ENCODE peak calls at places on chromosomes 13 and 19, in seven cellular contexts. W, C, J, O, B, Y and G are unnamed samples. For H3K9me3, the result is how much of the 10 kb centered on the place peaks cover.

GRCh38 chr13:34611678-34612077 is 330.4 kb upstream of the NBEA start:
- DNase-seq in O (peak), W (no peak), C (no peak), Y (no peak), B (no peak), J (no peak), G (peak)

GRCh38 chr13:113393572-113394503 is 29.9 kb upstream of the GRTP1 start:
- DNase-seq in J (peak), B (peak), C (peak), Y (peak), O (peak), W (peak), G (peak)

GRCh38 chr13:106587787-106588186 is 19.9 kb upstream of the ARGLU1 start:
- DNase-seq in O (no peak), W (no peak), J (no peak), C (no peak), Y (no peak), B (no peak), G (no peak)

GRCh38 chr13:37706041-37706440 is 107.5 kb upstream of the POSTN start:
- DNase-seq in O (no peak), C (no peak), B (no peak), Y (no peak), W (no peak), J (no peak), G (no peak)

GRCh38 chr13:36880961-36881360 is 39.1 kb downstream of the SMAD9 start:
- DNase-seq in B (no peak), O (no peak), Y (no peak), J (no peak), C (no peak), W (no peak), G (no peak)

GRCh38 chr19:9041023-9041422 is 30.8 kb upstream of the MUC16 start:
- DNase-seq in Y (no peak), J (no peak), B (no peak), C (no peak), O (no peak), W (no peak), G (no peak)

GRCh38 chr19:28394705-28395104 is 818.2 kb downstream of the UQCRFS1 start:
- DNase-seq in W (no peak), O (no peak), B (no peak), Y (no peak), C (no peak), J (no peak), G (no peak)

GRCh38 chr19:43555185-43555770 is 20.0 kb downstream of the XRCC1 start:
- DNase-seq in C (peak), Y (peak), W (no peak), O (peak), J (peak), B (peak), G (peak)

GRCh38 chr13:44303681-44304432 is 69.8 kb upstream of the SERP2 start:
- DNase-seq in O (peak), Y (no peak), J (no peak), W (no peak), B (no peak), C (no peak), G (no peak)

GRCh38 chr19:31548941-31549340 is 199.7 kb upstream of the TSHZ3 start:
- DNase-seq in B (no peak), C (no peak), O (peak), W (no peak), Y (no peak), J (no peak), G (no peak)

GRCh38 chr13:110541526-110541920 is 20.0 kb downstream of the RAB20 start:
- DNase-seq in W (no peak), B (no peak), Y (no peak), O (peak), J (no peak), C (no peak), G (no peak)

GRCh38 chr13:108572782-108573211 is 56.6 kb upstream of the MYO16 start:
- DNase-seq in B (no peak), W (no peak), C (no peak), O (no peak), J (no peak), Y (no peak), G (no peak)

GRCh38 chr13:43682698-43683097 is 104.1 kb downstream of the ENOX1 start:
- DNase-seq in W (no peak), Y (no peak), J (no peak), B (no peak), O (no peak), C (no peak), G (no peak)

GRCh38 chr19:38696733-38697055 is 47.6 kb downstream of the CAPN12 start:
- DNase-seq in J (no peak), C (no peak), Y (no peak), O (no peak), B (no peak), W (no peak), G (no peak)

GRCh38 chr19:461664-462551 is 1.1 kb upstream of the SHC2 start:
- DNase-seq in B (no peak), Y (no peak), C (no peak), J (no peak), W (no peak), O (peak), G (no peak)

GRCh38 chr13:41552031-41552430 is 94.7 kb downstream of the RGCC start:
- DNase-seq in B (no peak), J (no peak), W (no peak), O (no peak), Y (no peak), C (no peak), G (no peak)

GRCh38 chr19:15378529-15379082 is 981 bp downstream of the AKAP8 start:
- DNase-seq in Y (no peak), W (no peak), O (peak), J (peak), B (peak), C (peak), G (peak)

GRCh38 chr13:74258951-74259350 is 124.7 kb upstream of the KLF12 start:
- DNase-seq in Y (no peak), J (no peak), C (no peak), W (no peak), O (no peak), B (no peak), G (no peak)

GRCh38 chr19:42497492-42498226 is 30.6 kb downstream of the CEACAM1 start:
- DNase-seq in O (no peak), B (no peak), J (no peak), Y (no peak), C (no peak), W (no peak), G (no peak)

GRCh38 chr13:97720881-97721280 is 232.6 kb upstream of the IPO5 start:
- DNase-seq in Y (no peak), B (no peak), J (no peak), C (no peak), W (no peak), O (no peak), G (no peak)

GRCh38 chr13:50365300-50365682 is 350.0 kb downstream of the KCNRG start:
- DNase-seq in B (no peak), C (no peak), J (no peak), W (no peak), O (no peak), Y (no peak), G (no peak)

GRCh38 chr19:5564930-5565329 is 2.8 kb downstream of the TINCR start:
- DNase-seq in W (no peak), C (no peak), O (no peak), B (no peak), J (no peak), Y (no peak), G (no peak)

GRCh38 chr19:47540748-47541147 is 25.9 kb upstream of the NAPA start:
- DNase-seq in W (no peak), C (no peak), B (no peak), J (no peak), O (no peak), Y (no peak), G (no peak)

GRCh38 chr13:21013682-21014038 is 47.7 kb downstream of the LATS2 start:
- DNase-seq in Y (no peak), J (no peak), B (no peak), W (no peak), C (no peak), O (no peak), G (no peak)

GRCh38 chr13:40408602-40409001 is 257.8 kb downstream of the FOXO1 start:
- DNase-seq in W (no peak), O (no peak), J (no peak), Y (no peak), B (no peak), C (no peak), G (no peak)

GRCh38 chr19:58170860-58171259 is 12.0 kb upstream of the ZNF274 start:
- DNase-seq in J (no peak), B (no peak), O (no peak), Y (no peak), W (no peak), C (no peak), G (no peak)

DNA sequence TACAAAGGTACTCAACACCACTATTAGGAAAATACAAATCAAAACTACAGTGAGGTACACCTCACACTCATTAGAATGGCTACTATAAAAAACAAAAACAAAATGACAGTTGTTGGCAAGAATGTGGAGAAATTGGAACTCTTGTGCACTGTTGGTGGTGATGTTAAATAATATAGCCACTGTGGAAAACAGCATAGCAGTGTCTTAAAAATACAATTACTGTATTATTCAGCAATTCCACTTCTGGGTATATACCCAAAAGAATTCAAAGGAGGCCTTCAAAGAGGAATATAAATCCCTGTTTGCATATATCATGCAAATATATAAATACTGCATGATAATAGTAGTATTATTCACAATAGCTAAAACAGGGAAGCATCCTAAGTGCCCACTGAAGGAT is 66.8 kb downstream of the CDK8 start:
- DNase-seq in C (no peak), B (no peak), W (no peak), Y (no peak), J (no peak), O (no peak), G (no peak)
- H3K9me3 ChIP-seq in C (under half), B (under half), W (under half), Y (under half), J (under half), O (under half), G (under half)

GRCh38 chr19:41249707-41250423 is 14.3 kb upstream of the HNRNPUL1 start:
- DNase-seq in J (no peak), W (no peak), B (no peak), O (no peak), C (no peak), Y (no peak), G (no peak)
- H3K9me3 ChIP-seq in J (under half), W (under half), B (under half), O (under half), C (under half), Y (under half), G (under half)

GRCh38 chr19:53381376-53381775 is 13.6 kb upstream of the ZNF765 start:
- DNase-seq in W (no peak), C (no peak), B (no peak), O (no peak), J (no peak), Y (no peak), G (no peak)
- H3K9me3 ChIP-seq in W (under half), C (half or more), B (half or more), O (under half), J (half or more), Y (under half), G (under half)

GRCh38 chr19:52039169-52039568 is 9.5 kb downstream of the ZNF432 start:
- DNase-seq in C (no peak), O (no peak), Y (no peak), W (no peak), B (no peak), J (no peak), G (no peak)
- H3K9me3 ChIP-seq in C (half or more), O (under half), Y (under half), W (under half), B (half or more), J (under half), G (half or more)

DNA sequence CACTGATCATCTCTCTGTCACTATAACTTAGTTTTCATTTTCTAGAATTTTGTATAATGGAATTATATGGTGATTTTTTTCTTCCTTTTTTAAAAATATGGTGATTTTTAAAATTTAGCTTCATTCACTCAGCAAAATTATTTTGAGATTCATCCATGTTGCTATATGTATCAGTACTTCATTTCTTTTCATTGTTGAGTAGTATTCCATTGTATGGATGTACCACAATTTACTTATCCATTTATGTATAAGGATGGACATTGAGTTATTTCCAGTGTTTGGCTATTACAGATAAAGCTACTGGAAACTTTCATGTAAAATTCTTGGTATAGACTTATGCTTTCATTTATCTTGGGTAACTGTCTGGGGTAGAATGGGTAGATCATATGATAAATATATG is 12.8 kb downstream of the ZNF546 start:
- DNase-seq in B (no peak), C (no peak), O (no peak), Y (no peak), W (no peak), J (no peak), G (no peak)
- H3K9me3 ChIP-seq in B (under half), C (under half), O (under half), Y (under half), W (under half), J (under half), G (half or more)